ENCODE peak calls at places on chromosomes 13 and 19, in eight cellular contexts. N is HFF-Myc, J is bronchial epithelial cell, H is fibroblast of mammary gland, B is RWPE1, U is NB4, E is tibial nerve, S is lower leg skin. Z is an unnamed sample.

GRCh38 chr13:88979465-88980180 is 1308.5 kb downstream of the SLITRK5 start:
- DNase-seq in B (no peak), U (peak), S (no peak), E (no peak), N (no peak), J (peak), H (no peak), Z (peak)

GRCh38 chr19:6687117-6687516 is 17.2 kb upstream of the TNFSF14 start:
- DNase-seq in S (no peak), E (no peak), U (no peak), B (no peak), H (no peak), J (no peak), N (no peak), Z (no peak)

GRCh38 chr13:45658586-45659235 is 43.2 kb upstream of the ERICH6B start:
- DNase-seq in U (no peak), J (peak), B (peak), H (peak), E (no peak), N (no peak), S (no peak), Z (peak)

GRCh38 chr13:104805346-104805745 is 1730.1 kb downstream of the EFNB2 start:
- DNase-seq in E (no peak), U (no peak), H (no peak), S (no peak), J (peak), B (no peak), N (no peak), Z (no peak)

GRCh38 chr13:33756929-33757328 is 61.0 kb upstream of the RFC3 start:
- DNase-seq in E (no peak), J (no peak), H (no peak), B (no peak), S (no peak), N (no peak), U (no peak), Z (no peak)

GRCh38 chr13:60572003-60572792 is 175.2 kb downstream of the TDRD3 start:
- DNase-seq in S (no peak), E (no peak), J (peak), N (peak), B (peak), H (peak), U (peak), Z (peak)

GRCh38 chr13:73945871-73946270 is 188.3 kb downstream of the KLF12 start:
- DNase-seq in H (peak), U (no peak), N (no peak), E (no peak), S (no peak), J (no peak), B (no peak), Z (no peak)

GRCh38 chr13:110236431-110236830 is 70.5 kb downstream of the COL4A1 start:
- DNase-seq in H (no peak), U (no peak), S (no peak), B (no peak), J (no peak), E (no peak), N (no peak), Z (no peak)

GRCh38 chr13:87671824-87672603 is 843 bp downstream of the SLITRK5 start:
- DNase-seq in H (no peak), S (no peak), J (no peak), B (no peak), N (no peak), E (no peak), U (no peak), Z (peak)

GRCh38 chr13:45575146-45575829 is 40.3 kb downstream of the ERICH6B start:
- DNase-seq in N (no peak), E (no peak), U (no peak), J (peak), B (peak), S (no peak), H (peak), Z (peak)

GRCh38 chr19:53485046-53486004 is 17.8 kb downstream of the ZNF813 start:
- DNase-seq in B (no peak), U (no peak), E (no peak), J (no peak), H (no peak), N (no peak), S (no peak), Z (no peak)
- TF ChIP-seq CTCF in B (no peak), U (no peak), E (no peak), J (no peak), H (no peak), N (no peak), S (no peak), Z (no peak)

DNA sequence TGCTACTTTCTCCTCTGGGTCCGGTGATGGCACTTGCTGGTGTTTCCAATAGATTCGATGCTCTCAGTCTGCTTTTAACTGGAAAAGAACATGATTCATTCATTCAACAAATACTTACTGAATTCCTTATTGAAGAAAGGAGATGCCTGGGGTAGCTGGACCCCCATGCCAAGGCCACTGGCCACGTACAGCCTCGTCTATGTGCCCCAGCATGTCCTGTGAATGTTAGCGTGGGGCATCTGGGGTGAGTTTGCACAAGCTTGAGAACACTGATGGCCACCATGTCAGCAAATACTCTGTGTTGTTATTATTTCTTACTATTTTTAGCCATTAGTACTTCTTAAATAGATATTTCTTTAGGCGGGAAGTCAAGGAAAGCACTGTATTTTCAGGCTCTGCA is 112.0 kb upstream of the OXGR1 start:
- DNase-seq in J (no peak), S (no peak), N (no peak), H (no peak), B (no peak), U (no peak), E (no peak), Z (no peak)
- TF ChIP-seq CTCF in J (no peak), S (no peak), N (no peak), H (no peak), B (no peak), U (no peak), E (no peak), Z (no peak)

DNA sequence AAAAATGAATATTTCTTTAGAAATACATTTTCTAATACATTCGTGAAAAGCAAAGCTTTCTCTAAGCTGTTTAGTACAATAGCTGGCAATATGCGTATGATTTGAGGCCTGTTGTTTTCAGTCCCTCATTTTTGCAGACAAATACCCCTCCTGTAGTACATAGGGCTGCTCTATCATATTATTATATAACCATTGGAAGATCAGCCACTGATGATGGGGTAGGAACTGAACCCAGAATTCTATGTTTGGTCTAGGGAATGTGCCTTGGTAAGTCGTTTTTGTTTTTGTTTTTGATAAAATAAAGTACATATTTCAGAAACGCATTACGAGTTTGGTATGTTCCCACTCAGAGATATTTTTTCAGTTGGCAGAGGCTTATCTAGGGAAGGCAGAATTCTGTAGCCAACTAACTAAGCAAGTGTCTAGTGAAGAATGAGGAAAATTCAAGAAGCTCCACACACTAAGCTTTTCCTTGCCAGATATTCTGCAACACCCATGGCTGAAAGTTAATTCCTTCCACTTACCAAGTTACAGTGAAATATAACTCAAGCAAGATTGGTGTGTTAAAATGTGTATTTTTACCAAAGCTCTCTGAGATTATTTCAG is 656.9 kb upstream of the MIR17HG start:
- DNase-seq in E (no peak), U (no peak), B (no peak), H (peak), N (no peak), S (no peak), J (no peak), Z (no peak)
- TF ChIP-seq CTCF in E (no peak), U (no peak), B (no peak), H (no peak), N (no peak), S (no peak), J (no peak), Z (no peak)

GRCh38 chr13:92761710-92762109 is 464.9 kb upstream of the GPC6 start:
- DNase-seq in N (no peak), J (no peak), E (no peak), S (no peak), H (no peak), U (no peak), B (no peak), Z (no peak)
- TF ChIP-seq CTCF in N (no peak), J (no peak), E (no peak), S (no peak), H (no peak), U (no peak), B (no peak), Z (no peak)

GRCh38 chr13:30805603-30806011 is 70.3 kb downstream of the ALOX5AP start:
- DNase-seq in E (no peak), J (no peak), B (no peak), S (no peak), H (no peak), N (no peak), U (no peak), Z (no peak)

GRCh38 chr13:30805132-30805537 is 69.8 kb downstream of the ALOX5AP start:
- DNase-seq in B (no peak), U (no peak), E (no peak), J (no peak), N (no peak), S (no peak), H (no peak), Z (no peak)

GRCh38 chr13:30802953-30803478 is 67.7 kb downstream of the ALOX5AP start:
- DNase-seq in U (peak), B (peak), H (peak), N (peak), S (peak), E (peak), J (peak), Z (peak)

GRCh38 chr13:30803791-30804190 is 68.4 kb downstream of the ALOX5AP start:
- DNase-seq in H (no peak), N (no peak), B (no peak), S (no peak), J (no peak), U (no peak), E (no peak), Z (no peak)

GRCh38 chr13:30804474-30804873 is 69.1 kb downstream of the ALOX5AP start:
- DNase-seq in B (no peak), H (no peak), E (no peak), S (no peak), U (no peak), J (no peak), N (no peak), Z (no peak)
- TF ChIP-seq CTCF in B (no peak), H (peak), E (no peak), S (no peak), U (no peak), J (peak), N (peak), Z (no peak)

DNA sequence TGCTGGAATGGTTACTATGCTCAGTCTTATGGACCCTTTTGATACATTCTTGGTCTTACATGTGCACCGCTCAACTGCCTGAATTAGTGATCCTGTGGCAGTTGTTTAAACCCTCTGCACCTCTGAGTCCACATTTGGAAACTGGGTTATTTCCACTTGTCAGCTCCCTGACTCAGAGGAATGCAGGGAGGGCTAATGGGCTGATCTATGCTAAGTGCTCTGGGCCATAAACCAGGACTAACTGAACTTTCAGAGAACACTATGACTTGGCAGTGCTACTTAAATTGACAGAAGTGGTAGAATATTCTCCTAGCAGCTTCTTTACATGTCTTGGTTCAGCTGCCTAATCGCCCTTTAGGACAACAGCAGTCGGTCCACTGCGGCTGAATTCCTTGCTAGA is 26.8 kb upstream of the MED4 start:
- DNase-seq in H (no peak), J (no peak), N (no peak), B (no peak), S (no peak), E (no peak), U (no peak), Z (no peak)
- TF ChIP-seq CTCF in H (no peak), J (no peak), N (no peak), B (no peak), S (no peak), E (no peak), U (no peak), Z (no peak)

Z was measured in MCF 10A.